ENCODE peak calls at places on chromosomes 6 and 20, in ten cellular contexts. J is heart right ventricle; Q is T-cell; L is NCI-H1048; E is T-helper 2 cell treated with Interferon-gamma antibody and Interleukin-4, amounts not matched to agents 5 μg/mL and 100 μg/mL, for 36 hours; M is EL; X is CD4-positive, alpha-beta T cell; F is fibroblast of the conjunctiva; Y is progenitor cell of endocrine pancreas; P is M059J. I is an unnamed sample.

GRCh38 chr6:152267967-152268845 is 369.0 kb downstream of the SYNE1 start:
- DNase-seq in M (peak), Y (no peak), J (no peak), F (no peak), E (no peak), Q (no peak), L (peak), X (no peak), P (peak), I (no peak)

GRCh38 chr6:43699564-43700186 is 12.1 kb upstream of the MRPS18A start:
- DNase-seq in F (no peak), J (no peak), M (peak), E (no peak), Y (no peak), L (no peak), X (no peak), Q (no peak), P (peak), I (no peak)

GRCh38 chr20:35305682-35306556 is 13.7 kb upstream of the FAM83C start:
- DNase-seq in J (no peak), X (no peak), Y (no peak), M (peak), F (peak), P (peak), E (peak), L (no peak), Q (no peak), I (no peak)

GRCh38 chr6:26318459-26319404 is 46.3 kb upstream of the BTN3A2 start:
- DNase-seq in J (no peak), Q (no peak), L (no peak), Y (no peak), X (no peak), M (no peak), E (no peak), P (no peak), F (no peak), I (no peak)

GRCh38 chr6:135938588-135939215 is 87.2 kb downstream of the PDE7B start:
- DNase-seq in L (no peak), Y (no peak), J (peak), P (peak), F (peak), M (peak), Q (no peak), E (no peak), X (no peak), I (no peak)

GRCh38 chr20:47024461-47024937 is 129.9 kb downstream of the EYA2 start:
- DNase-seq in Y (no peak), X (no peak), P (no peak), Q (no peak), L (no peak), M (no peak), E (no peak), J (no peak), F (peak), I (no peak)

GRCh38 chr6:160238786-160239751 is 19.6 kb downstream of the SLC22A2 start:
- DNase-seq in F (no peak), X (no peak), Y (no peak), Q (no peak), M (peak), L (no peak), P (peak), E (no peak), J (no peak), I (no peak)

GRCh38 chr6:125939796-125940195 is 16.8 kb upstream of the HINT3 start:
- DNase-seq in J (no peak), E (no peak), L (no peak), X (no peak), M (no peak), Q (no peak), F (no peak), P (no peak), Y (no peak), I (no peak)

GRCh38 chr6:106223300-106223930 is 102.1 kb downstream of the ATG5 start:
- DNase-seq in M (peak), P (peak), L (no peak), Q (peak), Y (peak), E (peak), J (peak), F (peak), X (peak), I (peak)

GRCh38 chr20:16279320-16279719 is 293.9 kb downstream of the KIF16B start:
- DNase-seq in L (no peak), J (no peak), E (no peak), Y (no peak), Q (no peak), M (no peak), F (no peak), P (no peak), X (no peak), I (no peak)

I was measured in memory B cell.